ENCODE peak calls at places on chromosomes 7 and 10, in six cellular contexts. One of them, this sample, is unnamed.

GRCh38 chr10:133527779-133528271 is 662 bp downstream of the CYP2E1 start:
- ATAC-seq in HepG2: no peak
- ATAC-seq in GM12878: no peak
- ATAC-seq in K562: no peak
- ATAC-seq in A549: no peak
- ATAC-seq in upper lobe of left lung: no peak
- ATAC-seq in this sample: no peak

GRCh38 chr7:34389332-34390078 is 268.5 kb upstream of the NPSR1 start:
- ATAC-seq in A549: no peak
- ATAC-seq in HepG2: no peak
- ATAC-seq in GM12878: peak
- ATAC-seq in upper lobe of left lung: no peak
- ATAC-seq in K562: no peak
- ATAC-seq in this sample: no peak

GRCh38 chr7:42099076-42099836 is 137.8 kb downstream of the GLI3 start:
- ATAC-seq in K562: no peak
- ATAC-seq in A549: no peak
- ATAC-seq in HepG2: no peak
- ATAC-seq in upper lobe of left lung: no peak
- ATAC-seq in GM12878: no peak
- ATAC-seq in this sample: no peak

GRCh38 chr7:28207486-28208158 is 27.0 kb upstream of the JAZF1 start:
- ATAC-seq in K562: no peak
- ATAC-seq in A549: no peak
- ATAC-seq in GM12878: peak
- ATAC-seq in HepG2: no peak
- ATAC-seq in upper lobe of left lung: no peak
- ATAC-seq in this sample: no peak

GRCh38 chr10:80769700-80770160 is 232.0 kb downstream of the SH2D4B start:
- ATAC-seq in upper lobe of left lung: no peak
- ATAC-seq in K562: peak
- ATAC-seq in HepG2: no peak
- ATAC-seq in A549: no peak
- ATAC-seq in GM12878: no peak
- ATAC-seq in this sample: no peak

GRCh38 chr7:89648509-89648908 is 505.8 kb upstream of the STEAP1 start:
- ATAC-seq in A549: no peak
- ATAC-seq in HepG2: no peak
- ATAC-seq in K562: no peak
- ATAC-seq in GM12878: no peak
- ATAC-seq in upper lobe of left lung: no peak
- ATAC-seq in this sample: no peak

GRCh38 chr7:20236043-20236442 is 18.9 kb upstream of the MACC1 start:
- ATAC-seq in upper lobe of left lung: no peak
- ATAC-seq in GM12878: no peak
- ATAC-seq in A549: no peak
- ATAC-seq in HepG2: no peak
- ATAC-seq in K562: no peak
- ATAC-seq in this sample: no peak

GRCh38 chr7:79681454-79681853 is 228.0 kb upstream of the MAGI2 start:
- ATAC-seq in HepG2: no peak
- ATAC-seq in GM12878: no peak
- ATAC-seq in upper lobe of left lung: peak
- ATAC-seq in K562: no peak
- ATAC-seq in A549: no peak
- ATAC-seq in this sample: no peak

GRCh38 chr10:121764241-121764942 is 163.4 kb downstream of the ATE1 start:
- ATAC-seq in K562: no peak
- ATAC-seq in GM12878: no peak
- ATAC-seq in HepG2: no peak
- ATAC-seq in upper lobe of left lung: no peak
- ATAC-seq in A549: no peak
- ATAC-seq in this sample: no peak

GRCh38 chr10:84008878-84009277 is 130.4 kb upstream of the GHITM start:
- ATAC-seq in K562: peak
- ATAC-seq in GM12878: peak
- ATAC-seq in A549: peak
- ATAC-seq in HepG2: peak
- ATAC-seq in upper lobe of left lung: no peak
- ATAC-seq in this sample: no peak

GRCh38 chr7:43938892-43939482 is 12.8 kb downstream of the UBE2D4 start:
- ATAC-seq in GM12878: no peak
- ATAC-seq in K562: no peak
- ATAC-seq in A549: no peak
- ATAC-seq in upper lobe of left lung: no peak
- ATAC-seq in HepG2: no peak
- ATAC-seq in this sample: no peak

GRCh38 chr7:38975944-38976392 is 1.7 kb upstream of the POU6F2 start:
- ATAC-seq in K562: no peak
- ATAC-seq in GM12878: no peak
- ATAC-seq in upper lobe of left lung: peak
- ATAC-seq in A549: peak
- ATAC-seq in HepG2: no peak
- ATAC-seq in this sample: no peak

GRCh38 chr10:91412688-91413087 is 2.5 kb downstream of the HECTD2 start:
- ATAC-seq in GM12878: no peak
- ATAC-seq in A549: no peak
- ATAC-seq in HepG2: no peak
- ATAC-seq in upper lobe of left lung: no peak
- ATAC-seq in K562: no peak
- ATAC-seq in this sample: no peak

GRCh38 chr10:91410638-91411367 is 659 bp downstream of the HECTD2 start:
- ATAC-seq in A549: peak
- ATAC-seq in GM12878: peak
- ATAC-seq in K562: peak
- ATAC-seq in upper lobe of left lung: peak
- ATAC-seq in HepG2: no peak
- ATAC-seq in this sample: no peak

GRCh38 chr10:91406322-91406721 is 3.8 kb upstream of the HECTD2 start:
- ATAC-seq in K562: no peak
- ATAC-seq in HepG2: no peak
- ATAC-seq in A549: no peak
- ATAC-seq in upper lobe of left lung: no peak
- ATAC-seq in GM12878: no peak
- ATAC-seq in this sample: no peak

GRCh38 chr10:91409069-91409868 is 875 bp upstream of the HECTD2 start:
- ATAC-seq in A549: peak
- ATAC-seq in upper lobe of left lung: peak
- ATAC-seq in K562: peak
- ATAC-seq in HepG2: peak
- ATAC-seq in GM12878: peak
- ATAC-seq in this sample: peak

DNA sequence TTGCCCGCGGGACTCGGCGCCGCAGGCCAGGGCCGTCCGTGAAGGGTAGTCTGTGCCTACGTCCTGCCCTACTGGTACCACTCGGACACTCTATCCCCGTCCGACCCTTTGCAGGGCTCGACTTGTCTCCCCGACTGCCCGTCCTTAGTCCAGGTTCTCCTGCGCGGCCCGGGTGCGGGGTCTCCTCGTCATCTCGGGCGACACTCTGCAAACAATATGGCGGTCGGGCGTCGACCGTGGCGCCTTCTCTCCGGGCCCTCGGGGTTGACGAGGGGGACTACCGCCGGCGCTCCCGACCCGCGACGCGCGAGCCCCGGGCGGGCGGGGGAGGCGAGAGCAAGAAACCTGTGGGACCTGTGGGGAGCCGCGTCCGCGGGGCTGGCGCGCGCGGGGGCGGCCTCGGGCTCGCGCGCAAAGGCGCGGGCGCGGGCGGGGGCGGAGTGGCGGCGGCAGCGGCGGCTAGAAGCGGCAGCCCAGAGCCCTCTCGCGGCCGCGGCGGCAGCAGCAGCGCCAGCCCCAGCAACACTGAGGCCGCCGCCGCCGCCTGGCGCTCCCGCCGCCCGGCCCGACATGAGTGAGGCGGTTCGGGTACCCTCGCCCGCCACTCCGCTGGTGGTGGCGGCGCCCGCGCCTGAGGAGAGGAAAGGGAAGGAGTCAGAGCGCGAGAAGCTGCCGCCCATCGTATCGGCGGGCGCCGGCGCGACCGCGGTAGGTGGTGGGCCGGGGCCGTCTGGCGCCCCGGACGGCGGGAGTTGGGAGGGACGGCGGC is at the start of gene HECTD2:
- ATAC-seq in GM12878: peak
- ATAC-seq in upper lobe of left lung: peak
- ATAC-seq in HepG2: peak
- ATAC-seq in A549: peak
- ATAC-seq in K562: peak
- ATAC-seq in this sample: peak
- TF ChIP-seq EP300 in GM12878: no peak
- TF ChIP-seq EP300 in upper lobe of left lung: no peak
- TF ChIP-seq EP300 in HepG2: no peak
- TF ChIP-seq EP300 in A549: no peak
- TF ChIP-seq EP300 in K562: no peak
- TF ChIP-seq EP300 in this sample: no peak

GRCh38 chr7:134779741-134780065 is 269 bp downstream of the CALD1 start:
- ATAC-seq in HepG2: peak
- ATAC-seq in upper lobe of left lung: peak
- ATAC-seq in K562: no peak
- ATAC-seq in GM12878: no peak
- ATAC-seq in A549: peak
- ATAC-seq in this sample: peak

GRCh38 chr7:134782121-134782623 is 2.7 kb downstream of the CALD1 start:
- ATAC-seq in GM12878: peak
- ATAC-seq in HepG2: no peak
- ATAC-seq in upper lobe of left lung: no peak
- ATAC-seq in A549: no peak
- ATAC-seq in K562: no peak
- ATAC-seq in this sample: no peak

GRCh38 chr7:134778941-134779740 is at the start of gene CALD1:
- ATAC-seq in upper lobe of left lung: peak
- ATAC-seq in A549: peak
- ATAC-seq in GM12878: no peak
- ATAC-seq in HepG2: peak
- ATAC-seq in K562: peak
- ATAC-seq in this sample: peak

GRCh38 chr7:134781171-134781570 is 1.7 kb downstream of the CALD1 start:
- ATAC-seq in upper lobe of left lung: no peak
- ATAC-seq in HepG2: no peak
- ATAC-seq in A549: no peak
- ATAC-seq in K562: no peak
- ATAC-seq in GM12878: no peak
- ATAC-seq in this sample: no peak

GRCh38 chr7:134780166-134780853 is 876 bp downstream of the CALD1 start:
- ATAC-seq in A549: peak
- ATAC-seq in K562: no peak
- ATAC-seq in HepG2: no peak
- ATAC-seq in upper lobe of left lung: peak
- ATAC-seq in GM12878: no peak
- ATAC-seq in this sample: no peak
- H3K4me3 ChIP-seq in A549: peak
- H3K4me3 ChIP-seq in K562: no peak
- H3K4me3 ChIP-seq in HepG2: no peak
- H3K4me3 ChIP-seq in upper lobe of left lung: peak
- H3K4me3 ChIP-seq in GM12878: no peak
- H3K4me3 ChIP-seq in this sample: peak

GRCh38 chr10:49614242-49615198 is 683 bp downstream of the CHAT start:
- ATAC-seq in A549: no peak
- ATAC-seq in upper lobe of left lung: no peak
- ATAC-seq in HepG2: no peak
- ATAC-seq in GM12878: no peak
- ATAC-seq in K562: no peak
- ATAC-seq in this sample: no peak

GRCh38 chr10:49615213-49615612 is 1.4 kb downstream of the CHAT start:
- ATAC-seq in upper lobe of left lung: no peak
- ATAC-seq in K562: no peak
- ATAC-seq in GM12878: no peak
- ATAC-seq in A549: no peak
- ATAC-seq in HepG2: no peak
- ATAC-seq in this sample: no peak

GRCh38 chr10:49613160-49613881 is 516 bp upstream of the CHAT start:
- ATAC-seq in GM12878: no peak
- ATAC-seq in A549: peak
- ATAC-seq in HepG2: no peak
- ATAC-seq in upper lobe of left lung: no peak
- ATAC-seq in K562: no peak
- ATAC-seq in this sample: no peak

GRCh38 chr10:49612513-49613159 is 1.2 kb upstream of the CHAT start:
- ATAC-seq in upper lobe of left lung: no peak
- ATAC-seq in GM12878: no peak
- ATAC-seq in K562: peak
- ATAC-seq in A549: peak
- ATAC-seq in HepG2: peak
- ATAC-seq in this sample: no peak

GRCh38 chr10:49613882-49614241 is at the start of gene CHAT:
- ATAC-seq in GM12878: no peak
- ATAC-seq in K562: no peak
- ATAC-seq in HepG2: no peak
- ATAC-seq in upper lobe of left lung: no peak
- ATAC-seq in A549: no peak
- ATAC-seq in this sample: no peak
- H3K27ac ChIP-seq in GM12878: no peak
- H3K27ac ChIP-seq in K562: no peak
- H3K27ac ChIP-seq in HepG2: no peak
- H3K27ac ChIP-seq in upper lobe of left lung: no peak
- H3K27ac ChIP-seq in A549: no peak
- H3K27ac ChIP-seq in this sample: no peak

DNA sequence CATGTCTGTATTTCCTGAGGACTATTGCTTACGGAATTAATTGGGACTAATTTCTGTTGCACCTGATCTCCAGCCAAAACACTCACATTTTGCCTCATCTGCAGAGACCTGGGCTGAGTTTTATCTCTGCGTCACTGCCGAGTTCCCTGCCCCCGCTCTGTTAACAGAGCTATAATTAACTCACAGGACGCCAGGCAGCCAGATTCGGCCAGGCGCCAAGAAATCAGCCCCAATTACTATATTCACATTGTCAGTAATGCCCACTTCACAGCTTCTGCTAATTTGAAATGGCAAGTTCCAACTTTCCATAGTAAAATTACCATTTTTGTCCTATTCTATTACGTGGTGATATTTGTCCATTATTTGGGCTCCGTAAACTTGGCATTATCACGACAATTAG is 130.5 kb downstream of the CUX1 start:
- ATAC-seq in A549: no peak
- ATAC-seq in K562: peak
- ATAC-seq in GM12878: no peak
- ATAC-seq in upper lobe of left lung: no peak
- ATAC-seq in HepG2: no peak
- ATAC-seq in this sample: peak
- TF ChIP-seq EP300 in A549: no peak
- TF ChIP-seq EP300 in K562: peak
- TF ChIP-seq EP300 in GM12878: no peak
- TF ChIP-seq EP300 in upper lobe of left lung: no peak
- TF ChIP-seq EP300 in HepG2: no peak
- TF ChIP-seq EP300 in this sample: peak

DNA sequence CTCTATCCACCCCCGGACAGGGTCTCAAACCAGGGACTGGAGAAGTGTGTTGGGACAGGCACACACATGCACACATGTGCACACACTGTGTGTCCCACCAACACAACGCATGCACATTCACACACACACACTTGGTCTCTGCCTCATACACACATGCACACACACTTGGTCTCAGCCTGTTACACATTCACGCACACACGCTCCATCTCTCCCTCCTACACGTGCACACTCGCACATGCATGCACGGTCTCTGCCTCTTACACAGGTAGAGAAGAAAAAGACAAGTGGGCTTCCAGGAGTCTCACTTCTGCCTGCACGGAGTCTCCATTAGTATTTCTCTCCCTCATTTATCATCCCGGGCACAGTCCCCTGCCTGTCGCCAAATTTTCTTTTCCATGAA is 171.2 kb downstream of the EBF3 start:
- ATAC-seq in A549: no peak
- ATAC-seq in GM12878: no peak
- ATAC-seq in K562: no peak
- ATAC-seq in HepG2: no peak
- ATAC-seq in upper lobe of left lung: no peak
- ATAC-seq in this sample: no peak
- H3K4me3 ChIP-seq in A549: no peak
- H3K4me3 ChIP-seq in GM12878: no peak
- H3K4me3 ChIP-seq in K562: no peak
- H3K4me3 ChIP-seq in HepG2: no peak
- H3K4me3 ChIP-seq in upper lobe of left lung: no peak
- H3K4me3 ChIP-seq in this sample: no peak